ENCODE peak calls at places on chromosomes 2 and 18, in six cellular contexts. E is GM12891, G is K562, K is GM12878, J is HepG2, L is H1. O is an unnamed sample.

GRCh38 chr2:232331071-232331470 is 47.5 kb upstream of the ALPP start:
- DNase-seq in E (no peak), G (no peak), K (no peak), J (no peak), L (no peak), O (no peak)

GRCh38 chr2:150410809-150411208 is 76.7 kb downstream of the RND3 start:
- DNase-seq in E (no peak), G (no peak), K (no peak), J (peak; percentile 35), L (peak; percentile 54), O (no peak)

GRCh38 chr2:217103752-217104540 is 244.1 kb upstream of the TNP1 start:
- DNase-seq in E (no peak), G (no peak), K (no peak), J (no peak), L (no peak), O (no peak)

GRCh38 chr2:240460243-240460630 is 24.8 kb downstream of the GPC1 start:
- DNase-seq in E (no peak), G (no peak), K (no peak), J (no peak), L (no peak), O (no peak)

GRCh38 chr2:25115902-25116301 is 52.5 kb downstream of the POMC start:
- DNase-seq in E (no peak), G (no peak), K (no peak), J (peak; percentile 49), L (no peak), O (no peak)

GRCh38 chr18:519019-519879 is 18.7 kb upstream of the COLEC12 start:
- DNase-seq in E (no peak), G (no peak), K (peak; percentile 43), J (no peak), L (no peak), O (no peak)

GRCh38 chr2:189486237-189486770 is 45.0 kb downstream of the WDR75 start:
- DNase-seq in E (no peak), G (no peak), K (no peak), J (no peak), L (no peak), O (no peak)

GRCh38 chr18:40413160-40413559 is 1541.9 kb upstream of the PIK3C3 start:
- DNase-seq in E (no peak), G (no peak), K (no peak), J (peak; percentile 2), L (peak; percentile 23), O (no peak)

GRCh38 chr2:239261336-239261735 is 139.5 kb downstream of the HDAC4 start:
- DNase-seq in E (no peak), G (no peak), K (no peak), J (no peak), L (no peak), O (no peak)

GRCh38 chr2:96872591-96873349 is 2.9 kb upstream of the SEMA4C start:
- DNase-seq in E (no peak), G (no peak), K (no peak), J (no peak), L (no peak), O (no peak)
- TF ChIP-seq TAF1 in E (no peak), G (no peak), K (no peak), J (no peak), L (no peak), O (no peak)

GRCh38 chr2:19709553-19709952 is 192.2 kb downstream of the TTC32 start:
- DNase-seq in E (no peak), G (no peak), K (no peak), J (no peak), L (no peak), O (no peak)

GRCh38 chr2:19712850-19713249 is 188.9 kb downstream of the TTC32 start:
- DNase-seq in E (no peak), G (no peak), K (no peak), J (no peak), L (no peak), O (no peak)

GRCh38 chr2:19708776-19709175 is 193.0 kb downstream of the TTC32 start:
- DNase-seq in E (no peak), G (no peak), K (no peak), J (no peak), L (no peak), O (no peak)

GRCh38 chr2:19710230-19710629 is 191.6 kb downstream of the TTC32 start:
- DNase-seq in E (no peak), G (no peak), K (no peak), J (no peak), L (no peak), O (no peak)

DNA sequence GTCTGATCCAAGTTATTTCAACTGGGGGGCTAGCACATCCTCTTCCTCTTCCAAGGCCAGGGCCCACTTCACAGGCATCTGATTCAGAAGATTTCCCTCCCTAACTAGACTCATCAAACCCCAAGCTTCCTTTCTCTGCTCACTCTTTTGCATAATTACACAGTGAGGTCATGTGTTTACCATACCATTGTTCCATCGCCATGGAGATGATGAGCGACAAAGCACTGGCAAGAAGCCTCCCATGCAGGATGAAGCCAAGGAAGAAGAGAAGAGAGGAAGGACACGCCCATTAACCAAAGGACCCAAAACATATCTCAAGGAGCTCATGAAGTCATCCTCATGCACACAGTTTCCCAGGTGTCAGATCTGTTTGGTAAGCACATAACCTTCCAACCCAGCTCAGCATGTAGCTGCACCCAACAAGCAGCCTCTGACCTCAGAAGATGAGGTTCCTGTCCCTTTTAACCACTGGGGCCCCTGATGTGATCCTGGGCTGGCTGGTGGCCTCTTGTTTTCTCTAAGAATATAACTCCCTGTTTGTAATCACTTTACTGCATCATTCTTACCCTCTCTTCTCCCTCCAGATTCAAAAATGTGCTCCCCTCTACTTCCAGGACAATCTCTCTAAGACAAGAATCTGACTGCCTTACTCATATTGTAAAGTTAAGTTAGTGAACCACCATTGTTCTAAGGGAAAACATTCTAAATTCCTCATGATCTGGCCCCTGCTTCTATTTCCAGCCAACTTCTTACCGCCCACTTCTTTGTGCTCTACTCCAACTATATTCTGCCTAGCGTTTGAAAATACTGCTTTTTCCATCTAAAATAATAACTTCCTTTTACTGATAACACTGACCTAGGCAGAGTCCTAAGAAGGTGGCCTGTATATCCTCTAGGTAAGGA is 190.1 kb downstream of the TTC32 start:
- DNase-seq in E (no peak), G (no peak), K (no peak), J (peak; percentile 46), L (peak; percentile 5), O (no peak)
- TF ChIP-seq POLR2AphosphoS5 in E (no peak), G (no peak), K (no peak), J (no peak), L (no peak), O (no peak)

DNA sequence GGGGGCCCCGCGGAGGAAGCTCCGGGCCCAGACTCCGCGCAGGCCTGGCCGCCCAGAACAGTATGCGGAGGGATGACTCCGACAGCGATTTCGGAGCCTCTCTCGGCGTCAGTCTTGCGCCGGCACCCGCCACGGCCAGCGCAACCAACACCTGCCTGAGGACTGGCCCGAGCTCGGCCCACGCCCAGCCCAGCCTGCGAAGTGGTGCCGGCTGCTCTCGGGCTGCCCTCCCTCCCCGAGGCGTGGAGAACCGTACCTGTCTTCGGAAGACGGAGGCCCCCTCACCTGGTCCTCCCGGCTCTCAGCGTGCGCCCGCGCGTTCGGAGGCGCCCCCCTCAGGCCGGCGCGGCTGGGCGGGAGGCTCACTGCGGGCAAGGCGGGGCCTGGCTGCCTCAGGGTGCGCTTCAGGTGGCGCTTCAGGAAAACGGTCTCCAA is at the start of gene M1AP:
- DNase-seq in E (no peak), G (no peak), K (no peak), J (no peak), L (peak; percentile 27), O (no peak)
- TF ChIP-seq POLR2A in E (no peak), G (no peak), K (no peak), J (no peak), L (no peak), O (no peak)

GRCh38 chr2:112827786-112828185 is 8.8 kb downstream of the IL1B start:
- DNase-seq in E (no peak), G (no peak), K (no peak), J (no peak), L (no peak), O (no peak)
- TF ChIP-seq TAF1 in E (no peak), G (no peak), K (no peak), J (no peak), L (no peak), O (no peak)

GRCh38 chr2:135999899-136000298 is 14.5 kb upstream of the DARS1 start:
- DNase-seq in E (no peak), G (no peak), K (no peak), J (no peak), L (no peak), O (no peak)

GRCh38 chr2:136001147-136001546 is 15.7 kb upstream of the DARS1 start:
- DNase-seq in E (no peak), G (no peak), K (no peak), J (no peak), L (no peak), O (no peak)

GRCh38 chr2:135997380-135997779 is 12.0 kb upstream of the DARS1 start:
- DNase-seq in E (no peak), G (no peak), K (no peak), J (peak; percentile 53), L (peak; percentile 51), O (no peak)

GRCh38 chr2:136000502-136000901 is 15.1 kb upstream of the DARS1 start:
- DNase-seq in E (no peak), G (no peak), K (no peak), J (no peak), L (no peak), O (no peak)

DNA sequence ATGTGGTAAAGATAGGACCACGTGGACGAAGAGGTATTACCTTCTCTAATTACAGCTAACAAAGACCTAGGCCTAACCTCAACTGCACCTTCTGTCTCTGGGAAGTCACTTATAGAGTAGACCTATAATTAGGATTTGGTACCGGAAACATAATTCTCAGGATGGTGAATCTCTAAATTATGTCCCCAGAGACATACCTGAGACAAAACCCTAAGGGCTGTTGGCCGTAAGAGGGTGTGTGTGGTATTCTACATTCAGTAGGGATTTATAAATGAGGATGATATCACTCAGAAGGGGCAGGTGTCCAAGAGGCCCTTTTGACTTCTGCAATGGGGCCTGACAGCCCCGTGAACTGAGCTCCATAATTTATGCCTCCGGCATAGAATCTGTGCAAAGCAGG is 13.4 kb upstream of the DARS1 start:
- DNase-seq in E (no peak), G (no peak), K (no peak), J (no peak), L (no peak), O (no peak)
- TF ChIP-seq POLR2AphosphoS5 in E (no peak), G (no peak), K (no peak), J (no peak), L (no peak), O (no peak)

O was measured in GM12892.